ENCODE peak calls at places on chromosomes 1 and 21, in seven cellular contexts. One of them, this sample, is unnamed.

GRCh38 chr21:45224189-45224938 is 63.3 kb downstream of the POFUT2 start:
- DNase-seq in IMR-90: peak
- DNase-seq in gastrocnemius medialis: no peak
- DNase-seq in uterus: no peak
- DNase-seq in A549: no peak
- DNase-seq in ovary: no peak
- DNase-seq in heart left ventricle: no peak
- DNase-seq in this sample: no peak

GRCh38 chr1:234978397-234979291 is 150.0 kb downstream of the TOMM20 start:
- DNase-seq in A549: peak
- DNase-seq in uterus: peak
- DNase-seq in ovary: no peak
- DNase-seq in heart left ventricle: peak
- DNase-seq in gastrocnemius medialis: peak
- DNase-seq in IMR-90: peak
- DNase-seq in this sample: no peak

GRCh38 chr1:181033128-181033798 is 520 bp upstream of the MR1 start:
- DNase-seq in heart left ventricle: peak
- DNase-seq in uterus: peak
- DNase-seq in A549: peak
- DNase-seq in IMR-90: peak
- DNase-seq in gastrocnemius medialis: peak
- DNase-seq in ovary: no peak
- DNase-seq in this sample: no peak

GRCh38 chr1:228275154-228275434 is 67.2 kb downstream of the OBSCN start:
- DNase-seq in A549: no peak
- DNase-seq in IMR-90: no peak
- DNase-seq in uterus: no peak
- DNase-seq in ovary: no peak
- DNase-seq in gastrocnemius medialis: no peak
- DNase-seq in heart left ventricle: no peak
- DNase-seq in this sample: no peak

GRCh38 chr21:20789696-20790095 is 208.5 kb upstream of the NCAM2 start:
- DNase-seq in IMR-90: no peak
- DNase-seq in ovary: no peak
- DNase-seq in uterus: no peak
- DNase-seq in gastrocnemius medialis: no peak
- DNase-seq in heart left ventricle: no peak
- DNase-seq in A549: no peak
- DNase-seq in this sample: no peak

GRCh38 chr1:224730950-224731349 is 114.8 kb downstream of the CNIH3 start:
- DNase-seq in ovary: no peak
- DNase-seq in IMR-90: peak
- DNase-seq in A549: no peak
- DNase-seq in gastrocnemius medialis: no peak
- DNase-seq in uterus: no peak
- DNase-seq in heart left ventricle: no peak
- DNase-seq in this sample: no peak

GRCh38 chr1:108079550-108079949 is 114.6 kb upstream of the VAV3 start:
- DNase-seq in gastrocnemius medialis: no peak
- DNase-seq in ovary: no peak
- DNase-seq in IMR-90: no peak
- DNase-seq in A549: no peak
- DNase-seq in heart left ventricle: no peak
- DNase-seq in uterus: no peak
- DNase-seq in this sample: no peak

GRCh38 chr1:59158321-59158720 is 138.6 kb upstream of the FGGY start:
- DNase-seq in heart left ventricle: no peak
- DNase-seq in A549: no peak
- DNase-seq in ovary: no peak
- DNase-seq in uterus: no peak
- DNase-seq in gastrocnemius medialis: no peak
- DNase-seq in IMR-90: no peak
- DNase-seq in this sample: no peak

GRCh38 chr21:33268736-33269441 is 2.7 kb downstream of the IL10RB start:
- DNase-seq in gastrocnemius medialis: peak
- DNase-seq in A549: peak
- DNase-seq in ovary: peak
- DNase-seq in heart left ventricle: no peak
- DNase-seq in IMR-90: no peak
- DNase-seq in uterus: no peak
- DNase-seq in this sample: no peak

GRCh38 chr1:89896105-89896942 is 75.5 kb downstream of the LRRC8D start:
- DNase-seq in IMR-90: no peak
- DNase-seq in uterus: no peak
- DNase-seq in A549: no peak
- DNase-seq in heart left ventricle: no peak
- DNase-seq in ovary: no peak
- DNase-seq in gastrocnemius medialis: no peak
- DNase-seq in this sample: no peak

GRCh38 chr1:50289495-50289894 is 133.7 kb downstream of the DMRTA2 start:
- DNase-seq in ovary: no peak
- DNase-seq in uterus: no peak
- DNase-seq in A549: no peak
- DNase-seq in gastrocnemius medialis: no peak
- DNase-seq in IMR-90: no peak
- DNase-seq in heart left ventricle: no peak
- DNase-seq in this sample: no peak

GRCh38 chr1:196407358-196408041 is 200.7 kb downstream of the KCNT2 start:
- DNase-seq in heart left ventricle: no peak
- DNase-seq in ovary: no peak
- DNase-seq in IMR-90: peak
- DNase-seq in A549: peak
- DNase-seq in gastrocnemius medialis: no peak
- DNase-seq in uterus: no peak
- DNase-seq in this sample: no peak

GRCh38 chr1:183355797-183356196 is 62.4 kb downstream of the NMNAT2 start:
- DNase-seq in uterus: no peak
- DNase-seq in ovary: no peak
- DNase-seq in heart left ventricle: no peak
- DNase-seq in A549: no peak
- DNase-seq in gastrocnemius medialis: no peak
- DNase-seq in IMR-90: no peak
- DNase-seq in this sample: no peak

GRCh38 chr1:98277111-98277510 is 356.3 kb upstream of the DPYD start:
- DNase-seq in heart left ventricle: no peak
- DNase-seq in uterus: no peak
- DNase-seq in A549: peak
- DNase-seq in IMR-90: peak
- DNase-seq in ovary: no peak
- DNase-seq in gastrocnemius medialis: no peak
- DNase-seq in this sample: no peak

GRCh38 chr1:1043411-1043810 is 23.5 kb downstream of the AGRN start:
- DNase-seq in gastrocnemius medialis: no peak
- DNase-seq in ovary: no peak
- DNase-seq in heart left ventricle: no peak
- DNase-seq in uterus: no peak
- DNase-seq in IMR-90: no peak
- DNase-seq in A549: no peak
- DNase-seq in this sample: no peak

GRCh38 chr1:68470388-68470970 is 20.7 kb upstream of the RPE65 start:
- DNase-seq in IMR-90: peak
- DNase-seq in gastrocnemius medialis: no peak
- DNase-seq in uterus: no peak
- DNase-seq in ovary: no peak
- DNase-seq in heart left ventricle: no peak
- DNase-seq in A549: peak
- DNase-seq in this sample: no peak

GRCh38 chr1:3023994-3024393 is 2.7 kb downstream of the ACTRT2 start:
- DNase-seq in A549: peak
- DNase-seq in heart left ventricle: no peak
- DNase-seq in gastrocnemius medialis: no peak
- DNase-seq in IMR-90: no peak
- DNase-seq in ovary: no peak
- DNase-seq in uterus: no peak
- DNase-seq in this sample: no peak

GRCh38 chr1:153393926-153394325 is 3.1 kb upstream of the S100A8 start:
- DNase-seq in ovary: no peak
- DNase-seq in heart left ventricle: no peak
- DNase-seq in A549: no peak
- DNase-seq in gastrocnemius medialis: no peak
- DNase-seq in IMR-90: no peak
- DNase-seq in uterus: no peak
- DNase-seq in this sample: no peak

GRCh38 chr1:28359592-28360239 is 9.8 kb upstream of the PHACTR4 start:
- DNase-seq in gastrocnemius medialis: peak
- DNase-seq in A549: peak
- DNase-seq in heart left ventricle: peak
- DNase-seq in uterus: peak
- DNase-seq in IMR-90: peak
- DNase-seq in ovary: peak
- DNase-seq in this sample: peak

GRCh38 chr1:227392984-227393764 is 74.9 kb upstream of the CDC42BPA start:
- DNase-seq in gastrocnemius medialis: no peak
- DNase-seq in ovary: no peak
- DNase-seq in A549: no peak
- DNase-seq in uterus: no peak
- DNase-seq in heart left ventricle: no peak
- DNase-seq in IMR-90: no peak
- DNase-seq in this sample: no peak

GRCh38 chr1:13725714-13726175 is 25.8 kb downstream of the PRDM2 start:
- DNase-seq in A549: peak
- DNase-seq in gastrocnemius medialis: no peak
- DNase-seq in uterus: no peak
- DNase-seq in heart left ventricle: no peak
- DNase-seq in ovary: no peak
- DNase-seq in IMR-90: peak
- DNase-seq in this sample: no peak

GRCh38 chr1:221435510-221435909 is 306.4 kb downstream of the DUSP10 start:
- DNase-seq in gastrocnemius medialis: no peak
- DNase-seq in IMR-90: peak
- DNase-seq in A549: peak
- DNase-seq in uterus: no peak
- DNase-seq in ovary: no peak
- DNase-seq in heart left ventricle: no peak
- DNase-seq in this sample: no peak

GRCh38 chr1:20074725-20075171 is 4.8 kb downstream of the PLA2G5 start:
- DNase-seq in uterus: no peak
- DNase-seq in IMR-90: no peak
- DNase-seq in A549: no peak
- DNase-seq in ovary: no peak
- DNase-seq in gastrocnemius medialis: no peak
- DNase-seq in heart left ventricle: no peak
- DNase-seq in this sample: no peak
- H3K4me3 ChIP-seq in uterus: no peak
- H3K4me3 ChIP-seq in IMR-90: no peak
- H3K4me3 ChIP-seq in A549: no peak
- H3K4me3 ChIP-seq in ovary: no peak
- H3K4me3 ChIP-seq in gastrocnemius medialis: no peak
- H3K4me3 ChIP-seq in heart left ventricle: no peak
- H3K4me3 ChIP-seq in this sample: no peak

DNA sequence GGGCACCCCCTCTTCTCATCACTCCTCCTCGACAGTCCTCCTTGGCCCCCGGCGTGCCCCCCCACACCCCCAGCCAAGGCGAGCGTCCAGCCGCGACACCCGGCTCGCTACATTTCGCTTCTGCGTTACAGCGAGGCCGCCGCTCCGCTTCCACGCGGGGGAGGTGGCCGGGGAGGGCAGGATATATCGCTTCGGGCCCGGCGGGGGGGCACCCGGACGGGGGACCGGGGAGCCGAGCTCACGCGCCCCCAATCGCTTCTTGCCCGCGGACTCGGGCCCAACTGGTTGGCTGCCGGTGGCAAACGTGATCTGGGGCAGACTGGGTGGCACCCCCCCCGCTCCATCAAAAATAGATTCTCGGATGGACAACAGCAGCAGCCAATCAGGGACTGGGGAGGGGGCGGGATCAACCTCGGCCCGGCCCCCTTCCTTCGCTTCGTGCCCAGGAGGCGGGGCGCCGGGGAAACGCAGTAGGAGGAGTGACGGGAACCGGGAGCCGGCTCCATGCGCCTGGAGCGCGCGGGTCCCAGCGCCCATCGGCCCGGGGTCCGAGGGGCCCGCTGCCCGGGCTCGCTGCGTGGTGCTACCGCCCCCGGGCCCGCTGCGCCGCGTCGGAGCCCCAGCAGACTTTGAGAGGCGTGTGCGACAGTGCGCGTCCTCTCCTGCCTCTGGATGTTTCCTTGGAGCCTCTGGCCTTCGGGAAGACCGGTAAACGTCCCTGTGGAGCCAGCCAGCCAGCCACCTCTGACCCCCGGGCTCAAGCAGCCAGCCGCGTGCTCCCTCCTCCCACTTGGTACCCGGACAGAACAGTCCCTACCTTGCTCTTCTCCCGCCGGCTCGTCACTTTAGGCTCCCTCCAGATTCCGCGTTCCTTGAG is at the start of gene SLC41A1:
- DNase-seq in uterus: peak
- DNase-seq in ovary: peak
- DNase-seq in A549: peak
- DNase-seq in IMR-90: peak
- DNase-seq in gastrocnemius medialis: peak
- DNase-seq in heart left ventricle: peak
- DNase-seq in this sample: peak
- TF ChIP-seq POLR2A in uterus: peak
- TF ChIP-seq POLR2A in ovary: peak
- TF ChIP-seq POLR2A in A549: peak
- TF ChIP-seq POLR2A in IMR-90: peak
- TF ChIP-seq POLR2A in gastrocnemius medialis: peak
- TF ChIP-seq POLR2A in heart left ventricle: peak
- TF ChIP-seq POLR2A in this sample: peak

GRCh38 chr1:8211620-8212442 is 106.1 kb upstream of the SLC45A1 start:
- DNase-seq in A549: peak
- DNase-seq in heart left ventricle: no peak
- DNase-seq in ovary: no peak
- DNase-seq in gastrocnemius medialis: peak
- DNase-seq in uterus: no peak
- DNase-seq in IMR-90: peak
- DNase-seq in this sample: no peak
- H3K4me3 ChIP-seq in A549: no peak
- H3K4me3 ChIP-seq in heart left ventricle: peak
- H3K4me3 ChIP-seq in ovary: no peak
- H3K4me3 ChIP-seq in gastrocnemius medialis: peak
- H3K4me3 ChIP-seq in uterus: no peak
- H3K4me3 ChIP-seq in IMR-90: no peak
- H3K4me3 ChIP-seq in this sample: no peak

DNA sequence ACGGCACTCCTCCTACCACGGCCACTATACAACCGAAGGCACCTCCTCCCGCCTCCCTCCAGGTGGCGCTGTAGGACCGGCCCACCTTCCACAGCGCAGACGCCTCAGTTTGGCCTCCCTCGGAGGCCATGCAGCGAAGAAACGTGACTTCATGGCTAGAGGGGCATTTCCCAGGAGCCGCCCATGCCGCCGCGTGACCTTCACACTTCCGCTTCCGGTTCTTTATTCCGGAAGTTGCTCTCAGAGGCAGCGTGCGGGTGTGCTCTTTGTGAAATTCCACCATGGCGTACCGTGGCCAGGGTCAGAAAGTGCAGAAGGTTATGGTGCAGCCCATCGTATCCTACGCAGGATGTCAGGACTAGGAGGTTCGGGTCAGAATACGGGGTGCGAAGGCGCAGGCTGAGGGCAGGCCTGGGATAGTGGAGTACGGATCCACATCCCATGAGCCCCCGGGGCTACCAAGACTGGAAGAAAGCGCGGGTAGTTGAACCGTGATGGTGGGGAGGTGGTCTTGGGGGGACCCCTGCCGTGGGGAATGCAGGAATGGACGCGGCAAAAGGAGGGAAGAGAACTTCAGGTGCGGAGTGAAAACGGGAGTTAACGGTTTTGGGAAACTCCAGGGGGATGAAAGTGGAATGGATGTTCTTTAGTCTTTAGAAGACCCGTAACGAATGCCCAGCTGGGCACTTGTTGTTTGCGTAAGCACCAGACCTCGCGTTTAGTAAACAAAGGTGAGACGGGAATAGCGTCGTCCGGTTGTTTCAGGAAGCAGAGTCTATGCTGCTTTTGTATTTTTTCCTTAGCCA is at the start of gene SNRPE:
- DNase-seq in IMR-90: peak
- DNase-seq in gastrocnemius medialis: peak
- DNase-seq in uterus: peak
- DNase-seq in heart left ventricle: peak
- DNase-seq in A549: peak
- DNase-seq in ovary: peak
- DNase-seq in this sample: peak
- TF ChIP-seq POLR2A in IMR-90: peak
- TF ChIP-seq POLR2A in gastrocnemius medialis: peak
- TF ChIP-seq POLR2A in uterus: peak
- TF ChIP-seq POLR2A in heart left ventricle: no peak
- TF ChIP-seq POLR2A in A549: peak
- TF ChIP-seq POLR2A in ovary: peak
- TF ChIP-seq POLR2A in this sample: peak

This sample was measured in esophagus muscularis mucosa.